ENCODE peak calls at places on chromosomes 7 and 10, in ten cellular contexts. S is NCI-H226; H is T-helper 2 cell; J is CD8-positive, alpha-beta T cell; X is prostate gland; N is ecto neural progenitor cell; E is stimulated activated CD4-positive, alpha-beta T cell treated with anti-CD3 and anti-CD28 coated beads, Interleukin-2, amount 100 ng/mL, for 24 hours; A is stimulated activated CD8-positive, alpha-beta memory T cell treated with anti-CD3 and anti-CD28 coated beads, Interleukin-2, amount 100 ng/mL, for 1 hour; O is RWPE1; C is AG10803. T is an unnamed sample.

GRCh38 chr10:71206911-71207310 is 5.5 kb upstream of the UNC5B start:
- DNase-seq in S (no peak), H (no peak), J (no peak), X (no peak), N (no peak), E (no peak), A (no peak), O (no peak), C (no peak), T (no peak)

GRCh38 chr7:138167222-138167621 is 91.0 kb downstream of the AKR1D1 start:
- DNase-seq in S (peak), H (no peak), J (no peak), X (no peak), N (no peak), E (no peak), A (no peak), O (no peak), C (no peak), T (no peak)

GRCh38 chr7:110071219-110071618 is 1019.7 kb upstream of the LRRN3 start:
- DNase-seq in S (no peak), H (no peak), J (no peak), X (no peak), N (no peak), E (no peak), A (no peak), O (no peak), C (no peak), T (no peak)

GRCh38 chr7:23001610-23002009 is 12.3 kb downstream of the HYCC1 start:
- DNase-seq in S (no peak), H (peak), J (no peak), X (no peak), N (no peak), E (no peak), A (no peak), O (no peak), C (no peak), T (no peak)

GRCh38 chr10:33328253-33328652 is 6.2 kb downstream of the NRP1 start:
- DNase-seq in S (no peak), H (no peak), J (no peak), X (no peak), N (no peak), E (no peak), A (no peak), O (no peak), C (no peak), T (no peak)

GRCh38 chr7:27661776-27662489 is 750 bp downstream of the HIBADH start:
- DNase-seq in S (no peak), H (peak), J (peak), X (peak), N (no peak), E (peak), A (peak), O (no peak), C (peak), T (peak)

GRCh38 chr7:70630647-70631457 is 501.1 kb upstream of the GALNT17 start:
- DNase-seq in S (no peak), H (no peak), J (no peak), X (no peak), N (no peak), E (no peak), A (no peak), O (no peak), C (peak), T (no peak)

GRCh38 chr10:88500656-88501055 is 82.5 kb downstream of the RNLS start:
- DNase-seq in S (peak), H (no peak), J (no peak), X (no peak), N (no peak), E (no peak), A (no peak), O (no peak), C (peak), T (no peak)

GRCh38 chr7:40192036-40192435 is 57.2 kb downstream of the SUGCT start:
- DNase-seq in S (no peak), H (no peak), J (no peak), X (no peak), N (no peak), E (no peak), A (no peak), O (no peak), C (peak), T (no peak)